ENCODE peak calls at places on chromosomes 5 and 9, in five cellular contexts. E is HTR-8/SVneo; H is NT2/D1; R is activated CD8-positive, alpha-beta memory T cell treated with anti-CD3 and anti-CD28 coated beads, Interleukin-2, amount 50 U/mL, for 4 hours; Q is neural crest cell. J is an unnamed sample.

GRCh38 chr9:136549010-136549980 is 3.4 kb upstream of the NOTCH1 start:
- DNase-seq in E (no peak), H (no peak), R (no peak), Q (no peak), J (no peak)

GRCh38 chr5:102901821-102902448 is 146.8 kb downstream of the PAM start:
- DNase-seq in E (no peak), H (no peak), R (no peak), Q (no peak), J (no peak)

GRCh38 chr9:13770956-13771355 is 491.5 kb upstream of the MPDZ start:
- DNase-seq in E (no peak), H (no peak), R (no peak), Q (no peak), J (no peak)

GRCh38 chr9:137205126-137206069 is at the start of the genes NDOR1 and TMEM203:
- DNase-seq in E (peak), H (peak), R (peak), Q (peak), J (peak)

GRCh38 chr9:132732326-132732725 is 62.1 kb downstream of the GTF3C4 start:
- DNase-seq in E (peak), H (no peak), R (no peak), Q (no peak), J (no peak)

GRCh38 chr5:129459485-129460120 is 495 bp upstream of the ADAMTS19 start:
- DNase-seq in E (no peak), H (peak), R (no peak), Q (peak), J (peak)

GRCh38 chr5:1282139-1282992 is 12.5 kb downstream of the TERT start:
- DNase-seq in E (no peak), H (no peak), R (no peak), Q (no peak), J (no peak)

GRCh38 chr9:129280236-129281231 is 102.5 kb upstream of the IER5L start:
- DNase-seq in E (no peak), H (no peak), R (no peak), Q (no peak), J (no peak)

GRCh38 chr9:126805546-126806262 is 864 bp downstream of the ZBTB43 start:
- DNase-seq in E (no peak), H (no peak), R (peak), Q (no peak), J (peak)

GRCh38 chr5:145984072-145984471 is 47.7 kb downstream of the SH3RF2 start:
- DNase-seq in E (no peak), H (no peak), R (no peak), Q (no peak), J (no peak)

GRCh38 chr9:20353931-20354652 is 268.2 kb downstream of the MLLT3 start:
- DNase-seq in E (no peak), H (no peak), R (no peak), Q (no peak), J (no peak)

GRCh38 chr9:124248066-124248465 is 9.7 kb upstream of the NEK6 start:
- DNase-seq in E (no peak), H (no peak), R (no peak), Q (no peak), J (no peak)

GRCh38 chr9:13033959-13034695 is 245.4 kb downstream of the MPDZ start:
- DNase-seq in E (peak), H (peak), R (no peak), Q (peak), J (peak)

GRCh38 chr9:123453904-123454321 is 97.9 kb downstream of the CRB2 start:
- DNase-seq in E (no peak), H (no peak), R (no peak), Q (peak), J (no peak)

GRCh38 chr9:73549991-73550390 is 398.3 kb downstream of the ANXA1 start:
- DNase-seq in E (no peak), H (no peak), R (no peak), Q (no peak), J (no peak)

GRCh38 chr9:87950765-87951488 is 23.4 kb downstream of the CDK20 start:
- DNase-seq in E (no peak), H (peak), R (no peak), Q (no peak), J (peak)

GRCh38 chr5:132378580-132378979 is 9.1 kb downstream of the SLC22A5 start:
- DNase-seq in E (no peak), H (no peak), R (no peak), Q (no peak), J (no peak)

GRCh38 chr5:52838306-52839015 is 50.7 kb downstream of the ITGA1 start:
- DNase-seq in E (no peak), H (no peak), R (no peak), Q (no peak), J (no peak)

GRCh38 chr5:79011869-79012268 is 26.8 kb upstream of the ARSB start:
- DNase-seq in E (no peak), H (no peak), R (no peak), Q (no peak), J (no peak)

GRCh38 chr5:181241393-181241975 is 2.2 kb downstream of the RACK1 start:
- DNase-seq in E (no peak), H (no peak), R (no peak), Q (no peak), J (no peak)

GRCh38 chr9:136565075-136565721 is 19.4 kb upstream of the NOTCH1 start:
- DNase-seq in E (no peak), H (no peak), R (no peak), Q (no peak), J (no peak)

GRCh38 chr5:33195431-33196128 is 245.2 kb upstream of the TARS1 start:
- DNase-seq in E (no peak), H (no peak), R (no peak), Q (no peak), J (no peak)

GRCh38 chr5:43041669-43042175 is 1.6 kb upstream of the ANXA2R start:
- DNase-seq in E (no peak), H (no peak), R (peak), Q (peak), J (no peak)

GRCh38 chr9:104841601-104842106 is 77.7 kb downstream of the NIPSNAP3B start:
- DNase-seq in E (no peak), H (no peak), R (no peak), Q (no peak), J (no peak)

GRCh38 chr5:93748875-93749397 is 7.5 kb upstream of the POU5F2 start:
- DNase-seq in E (no peak), H (no peak), R (no peak), Q (no peak), J (no peak)

GRCh38 chr5:16812911-16813310 is 123.2 kb downstream of the MYO10 start:
- DNase-seq in E (no peak), H (no peak), R (no peak), Q (no peak), J (no peak)

GRCh38 chr5:139678751-139679750 is 30.9 kb downstream of the CXXC5 start:
- DNase-seq in E (no peak), H (no peak), R (no peak), Q (no peak), J (no peak)

GRCh38 chr5:149423287-149424268 is 44.5 kb upstream of the IL17B start:
- DNase-seq in E (no peak), H (no peak), R (no peak), Q (no peak), J (no peak)

GRCh38 chr9:6758418-6759113 is 793 bp downstream of the KDM4C start:
- DNase-seq in E (peak), H (no peak), R (peak), Q (peak), J (peak)

GRCh38 chr5:76808142-76808691 is 10.6 kb upstream of the F2RL1 start:
- DNase-seq in E (no peak), H (peak), R (no peak), Q (no peak), J (no peak)

GRCh38 chr9:137041134-137041533 is 4.8 kb downstream of the NPDC1 start:
- DNase-seq in E (no peak), H (no peak), R (no peak), Q (no peak), J (no peak)

GRCh38 chr9:87336914-87337333 is 160.7 kb upstream of the DAPK1 start:
- DNase-seq in E (peak), H (peak), R (no peak), Q (no peak), J (peak)

GRCh38 chr9:23683021-23683431 is 143.0 kb downstream of the ELAVL2 start:
- DNase-seq in E (no peak), H (peak), R (no peak), Q (no peak), J (no peak)

GRCh38 chr9:110208031-110208430 is at the start of gene C9orf152:
- DNase-seq in E (no peak), H (no peak), R (no peak), Q (no peak), J (no peak)

J was measured in HEK293T.